ENCODE peak calls at places on chromosomes 3 and 15, in four cellular contexts. J is right cardiac atrium, T is astrocyte, G is dorsolateral prefrontal cortex. I is an unnamed sample.

GRCh38 chr3:24299236-24299635 is 195.4 kb downstream of the THRB start:
- DNase-seq in G (no peak), J (no peak), T (no peak), I (no peak)

GRCh38 chr3:128297401-128298138 is 144.3 kb downstream of the EEFSEC start:
- DNase-seq in T (no peak), J (no peak), G (no peak), I (peak; percentile 72)

GRCh38 chr3:151085227-151085888 is at the start of gene MED12L:
- DNase-seq in T (peak; percentile 74), J (peak; percentile 75), G (no peak), I (peak; percentile 76)

GRCh38 chr15:89828324-89829145 is 13.9 kb upstream of the ANPEP start:
- DNase-seq in J (peak; percentile 71), G (no peak), T (peak; percentile 72), I (peak; percentile 54)

GRCh38 chr15:87940763-87941162 is 315.8 kb downstream of the NTRK3 start:
- DNase-seq in G (no peak), T (peak; percentile 66), J (no peak), I (no peak)

GRCh38 chr15:62603757-62604156 is 438.7 kb upstream of the C2CD4B start:
- DNase-seq in J (no peak), T (peak; percentile 39), G (no peak), I (no peak)

GRCh38 chr3:168223085-168223484 is 127.4 kb upstream of the GOLIM4 start:
- DNase-seq in T (no peak), G (no peak), J (no peak), I (no peak)

GRCh38 chr3:104988491-104988890 is 378.2 kb upstream of the ALCAM start:
- DNase-seq in G (no peak), T (no peak), J (no peak), I (no peak)

GRCh38 chr3:132417695-132418520 is 606 bp downstream of the DNAJC13 start:
- DNase-seq in G (peak; percentile 37), J (peak; percentile 59), T (peak; percentile 66), I (peak; percentile 50)

GRCh38 chr3:48560648-48561018 is 2.9 kb downstream of the UCN2 start:
- DNase-seq in T (no peak), G (no peak), J (no peak), I (peak; percentile 27)

GRCh38 chr15:43103939-43104338 is 1.9 kb downstream of the UBR1 start:
- DNase-seq in G (no peak), J (no peak), T (no peak), I (no peak)

GRCh38 chr3:19881036-19881435 is 53.0 kb downstream of the EFHB start:
- DNase-seq in T (no peak), G (no peak), J (no peak), I (no peak)

GRCh38 chr3:150545419-150546225 is 674 bp downstream of the SERP1 start:
- DNase-seq in G (peak; percentile 44), J (no peak), T (peak; percentile 5), I (peak; percentile 48)

GRCh38 chr3:193776626-193777025 is 183.6 kb downstream of the OPA1 start:
- DNase-seq in G (no peak), J (no peak), T (no peak), I (no peak)

GRCh38 chr3:55756976-55757375 is 269.9 kb upstream of the WNT5A start:
- DNase-seq in G (no peak), J (no peak), T (no peak), I (no peak)

GRCh38 chr3:89059201-89059600 is 48.2 kb upstream of the EPHA3 start:
- DNase-seq in J (peak; percentile 18), G (no peak), T (peak; percentile 94), I (no peak)

GRCh38 chr3:76438971-76439370 is 600.9 kb upstream of the ROBO2 start:
- DNase-seq in J (no peak), G (no peak), T (peak; percentile 37), I (no peak)

GRCh38 chr3:43852066-43852465 is 161.3 kb downstream of the ABHD5 start:
- DNase-seq in T (peak; percentile 50), G (no peak), J (no peak), I (no peak)

GRCh38 chr3:134473868-134474546 is 11.8 kb downstream of the ANAPC13 start:
- DNase-seq in T (peak; percentile 71), G (peak; percentile 75), J (peak; percentile 64), I (peak; percentile 81)

GRCh38 chr15:71687902-71688508 is 122.3 kb upstream of the NR2E3 start:
- DNase-seq in G (no peak), T (peak; percentile 85), J (no peak), I (no peak)

GRCh38 chr15:94467034-94467433 is 235.7 kb downstream of the MCTP2 start:
- DNase-seq in T (no peak), G (no peak), J (no peak), I (no peak)

GRCh38 chr3:76638006-76638405 is 401.9 kb upstream of the ROBO2 start:
- DNase-seq in T (no peak), G (no peak), J (no peak), I (no peak)

GRCh38 chr3:44468572-44469520 is 8.6 kb downstream of the ZNF445 start:
- DNase-seq in G (no peak), J (no peak), T (peak; percentile 55), I (no peak)

GRCh38 chr3:6254490-6254889 is 606.4 kb upstream of the GRM7 start:
- DNase-seq in J (no peak), T (no peak), G (no peak), I (no peak)

GRCh38 chr15:72491768-72492167 is 17.6 kb downstream of the ARIH1 start:
- DNase-seq in G (no peak), J (no peak), T (peak; percentile 84), I (no peak)

GRCh38 chr15:64351265-64351664 is 4.7 kb downstream of the CSNK1G1 start:
- DNase-seq in T (peak; percentile 18), J (no peak), G (no peak), I (no peak)

GRCh38 chr3:11581237-11582122 is 62.2 kb downstream of the VGLL4 start:
- DNase-seq in G (no peak), J (no peak), T (no peak), I (peak; percentile 43)

GRCh38 chr3:148943531-148944200 is 47.7 kb upstream of the GYG1 start:
- DNase-seq in J (no peak), T (peak; percentile 74), G (no peak), I (no peak)

GRCh38 chr3:67109651-67110204 is 111.6 kb downstream of the KBTBD8 start:
- DNase-seq in J (no peak), T (peak; percentile 49), G (no peak), I (no peak)

GRCh38 chr15:73130830-73131229 is 78.6 kb downstream of the NEO1 start:
- DNase-seq in G (no peak), J (no peak), T (no peak), I (no peak)

GRCh38 chr3:187693431-187693830 is 8.9 kb downstream of the RTP2 start:
- DNase-seq in G (no peak), T (no peak), J (no peak), I (no peak)

GRCh38 chr3:9930804-9931418 is 2.7 kb upstream of the CRELD1 start:
- DNase-seq in T (no peak), G (no peak), J (no peak), I (no peak)

GRCh38 chr3:56682458-56683121 is 475 bp downstream of the TASOR start:
- DNase-seq in G (peak; percentile 41), T (peak; percentile 68), J (peak; percentile 75), I (peak; percentile 74)

GRCh38 chr3:171615281-171615680 is 155.1 kb upstream of the TNIK start:
- DNase-seq in G (no peak), T (no peak), J (no peak), I (no peak)

GRCh38 chr3:171614318-171614967 is 154.2 kb upstream of the TNIK start:
- DNase-seq in J (peak; percentile 14), G (peak; percentile 39), T (peak; percentile 41), I (peak; percentile 42)

GRCh38 chr3:171620825-171621434 is 160.7 kb upstream of the TNIK start:
- DNase-seq in J (no peak), G (no peak), T (peak; percentile 73), I (no peak)

GRCh38 chr3:171616798-171617197 is 156.6 kb upstream of the TNIK start:
- DNase-seq in G (no peak), T (no peak), J (no peak), I (no peak)

DNA sequence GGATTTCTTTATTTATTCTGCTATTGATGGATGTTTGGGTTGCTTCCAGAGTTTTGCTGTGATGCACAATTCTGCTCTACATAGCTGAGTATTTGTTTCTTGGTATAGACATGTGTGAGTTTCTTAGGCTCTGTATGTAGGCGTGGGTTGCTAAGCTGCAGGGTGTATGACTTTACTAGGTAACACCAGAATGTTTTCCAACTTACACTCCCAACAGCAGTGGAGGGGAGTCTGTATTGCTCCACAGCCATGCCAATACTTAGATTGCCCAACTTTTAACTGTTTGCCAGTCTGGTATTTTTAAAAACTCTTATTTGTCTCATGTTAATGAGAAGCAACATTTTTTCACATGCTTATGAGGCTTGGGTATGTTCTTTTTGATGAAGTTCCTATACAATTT is 155.5 kb upstream of the TNIK start:
- DNase-seq in J (no peak), T (peak; percentile 12), G (no peak), I (no peak)
- H3K27ac ChIP-seq in J (no peak overlapping the region), T (no peak overlapping the region), G (peak overlapping the region; percentile 51), I (no peak overlapping the region)

GRCh38 chr3:15300318-15301078 is 31.9 kb downstream of the SH3BP5 start:
- DNase-seq in T (peak; percentile 81), G (no peak), J (peak; percentile 48), I (no peak)

GRCh38 chr3:15298504-15298903 is 33.9 kb downstream of the SH3BP5 start:
- DNase-seq in T (no peak), J (no peak), G (no peak), I (no peak)

GRCh38 chr3:15299036-15299435 is 33.4 kb downstream of the SH3BP5 start:
- DNase-seq in G (no peak), T (no peak), J (no peak), I (peak; percentile 95)

GRCh38 chr3:15295506-15295905 is 36.9 kb downstream of the SH3BP5 start:
- DNase-seq in J (no peak), G (no peak), T (peak; percentile 95), I (no peak)

GRCh38 chr3:15297592-15298350 is 34.6 kb downstream of the SH3BP5 start:
- DNase-seq in J (no peak), T (no peak), G (no peak), I (no peak)
- H3K27ac ChIP-seq in J (no peak overlapping the region), T (no peak overlapping the region), G (peak overlapping the region; percentile 32), I (peak overlapping the region; percentile 74)

GRCh38 chr15:50167112-50167511 is 14.9 kb upstream of the SLC27A2 start:
- DNase-seq in G (no peak), T (no peak), J (no peak), I (no peak)
- H3K27ac ChIP-seq in G (no peak overlapping the region), T (no peak overlapping the region), J (no peak overlapping the region), I (no peak overlapping the region)

DNA sequence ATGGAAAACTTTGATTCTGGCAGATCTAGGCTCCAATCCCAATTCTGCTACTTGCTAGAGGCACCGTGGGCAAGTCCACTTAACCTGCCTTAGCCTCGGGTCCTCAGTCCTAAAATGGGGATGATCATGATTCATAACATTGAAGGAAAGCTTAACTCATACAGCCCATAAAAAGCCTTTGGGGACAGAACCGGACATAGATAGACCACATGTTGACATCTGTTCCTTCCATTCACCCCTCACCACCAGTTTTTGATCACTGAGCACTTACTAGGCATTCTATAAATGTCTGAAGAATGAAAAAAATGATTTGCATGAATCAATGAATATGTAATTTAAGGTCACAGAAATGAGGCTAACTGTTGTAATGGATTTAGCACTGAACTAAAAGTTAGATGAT is 605.8 kb upstream of the CFAP20DC start:
- DNase-seq in G (no peak), J (no peak), T (no peak), I (no peak)
- H3K27ac ChIP-seq in G (no peak overlapping the region), J (no peak overlapping the region), T (no peak overlapping the region), I (no peak overlapping the region)